ENCODE peak calls at places on chromosomes 2 and 18, in six cellular contexts. D is H1, J is K562, N is NT2/D1, S is HepG2, R is GM12878. Y is an unnamed sample.
A peak's percentile ranks its signal among the peaks of the same experiment; 100 is the strongest.

GRCh38 chr2:173496746-173497145 is 142.1 kb downstream of the CDCA7 start:
- DNase-seq in D (no peak), S (no peak), J (no peak), R (no peak), N (no peak), Y (no peak)

GRCh38 chr2:228999326-228999725 is 271.8 kb downstream of the PID1 start:
- DNase-seq in N (no peak), R (no peak), S (no peak), D (no peak), J (no peak), Y (no peak)

GRCh38 chr2:219434468-219434717 is 250 bp upstream of the SPEG start:
- DNase-seq in J (no peak), S (no peak), R (no peak), N (no peak), D (no peak), Y (no peak)

GRCh38 chr2:158786897-158787296 is 8.2 kb upstream of the DAPL1 start:
- DNase-seq in J (no peak), R (no peak), S (no peak), N (no peak), D (no peak), Y (no peak)

GRCh38 chr18:22683786-22684185 is 249.3 kb upstream of the RBBP8 start:
- DNase-seq in N (no peak), S (no peak), J (no peak), D (no peak), R (no peak), Y (no peak)

GRCh38 chr18:24726727-24727539 is 266.5 kb downstream of the HRH4 start:
- DNase-seq in J (peak; percentile 48), S (peak; percentile 45), R (no peak), N (peak; percentile 65), D (peak; percentile 71), Y (peak; percentile 69)

GRCh38 chr18:51051105-51051712 is 21.2 kb downstream of the SMAD4 start:
- DNase-seq in S (peak; percentile 33), D (no peak), J (peak; percentile 20), R (no peak), N (no peak), Y (peak; percentile 38)

GRCh38 chr18:46156124-46156745 is 52.0 kb downstream of the HAUS1 start:
- DNase-seq in N (no peak), J (no peak), S (no peak), R (no peak), D (no peak), Y (no peak)

GRCh38 chr2:50720695-50721314 is 311.1 kb downstream of the NRXN1 start:
- DNase-seq in R (no peak), N (no peak), J (no peak), S (no peak), D (no peak), Y (no peak)

GRCh38 chr2:96625571-96626552 is 12.2 kb downstream of the KANSL3 start:
- DNase-seq in R (no peak), N (no peak), D (no peak), S (no peak), J (no peak), Y (no peak)

GRCh38 chr2:74708296-74708695 is 54.2 kb downstream of the SEMA4F start:
- DNase-seq in N (no peak), R (no peak), J (no peak), D (no peak), S (no peak), Y (no peak)

GRCh38 chr2:128414946-128415767 is 96.5 kb upstream of the HS6ST1 start:
- DNase-seq in R (no peak), S (no peak), D (peak; percentile 28), N (no peak), J (no peak), Y (no peak)

GRCh38 chr2:21415234-21415633 is 291.5 kb downstream of the TDRD15 start:
- DNase-seq in J (no peak), S (peak; percentile 23), N (no peak), D (no peak), R (no peak), Y (no peak)

GRCh38 chr2:132747046-132747445 is 77.0 kb upstream of the LYPD1 start:
- DNase-seq in N (no peak), D (no peak), J (no peak), S (no peak), R (no peak), Y (no peak)

GRCh38 chr2:63697160-63697559 is 108.4 kb downstream of the MDH1 start:
- DNase-seq in S (no peak), D (no peak), R (no peak), J (no peak), N (no peak), Y (no peak)

GRCh38 chr2:47904903-47905453 is 1.3 kb downstream of the FBXO11 start:
- DNase-seq in D (peak; percentile 59), R (no peak), S (peak; percentile 19), N (no peak), J (peak; percentile 43), Y (no peak)

GRCh38 chr2:143558665-143559064 is 429.4 kb downstream of the ARHGAP15 start:
- DNase-seq in D (no peak), R (no peak), N (no peak), J (no peak), S (no peak), Y (no peak)

GRCh38 chr2:213316001-213316735 is 31.9 kb downstream of the SPAG16 start:
- DNase-seq in J (no peak), D (no peak), R (no peak), N (no peak), S (no peak), Y (peak; percentile 39)

GRCh38 chr2:181456660-181457120 is 496 bp upstream of the ITGA4 start:
- DNase-seq in S (no peak), R (peak; percentile 53), J (no peak), N (peak; percentile 9), D (peak; percentile 59), Y (no peak)

GRCh38 chr2:209840434-209840833 is 68.8 kb downstream of the UNC80 start:
- DNase-seq in J (no peak), R (no peak), N (no peak), D (no peak), S (no peak), Y (no peak)

GRCh38 chr2:179266271-179266670 is 1.6 kb upstream of the SESTD1 start:
- DNase-seq in R (no peak), J (no peak), S (no peak), N (no peak), D (no peak), Y (no peak)

GRCh38 chr2:120253021-120253882 is 600 bp downstream of the RALB start:
- DNase-seq in R (no peak), D (peak; percentile 80), J (peak; percentile 79), S (peak; percentile 72), N (no peak), Y (no peak)

GRCh38 chr2:122451040-122451439 is 695.6 kb downstream of the TSN start:
- DNase-seq in R (no peak), J (peak; percentile 13), N (peak; percentile 20), S (peak; percentile 47), D (no peak), Y (no peak)

GRCh38 chr2:128054104-128054503 is 26.2 kb upstream of the SAP130 start:
- DNase-seq in N (no peak), D (no peak), S (no peak), R (no peak), J (no peak), Y (no peak)

GRCh38 chr2:229713371-229714079 is 830 bp downstream of the DNER start:
- DNase-seq in N (no peak), D (peak; percentile 84), S (no peak), R (no peak), J (no peak), Y (no peak)

GRCh38 chr2:188970201-188970600 is 4.0 kb upstream of the COL3A1 start:
- DNase-seq in D (no peak), N (no peak), R (no peak), J (no peak), S (no peak), Y (no peak)

GRCh38 chr18:36620801-36621200 is 208.0 kb downstream of the TPGS2 start:
- DNase-seq in N (no peak), J (no peak), R (no peak), D (no peak), S (no peak), Y (no peak)

GRCh38 chr2:209323738-209324137 is 100.1 kb upstream of the MAP2 start:
- DNase-seq in N (no peak), S (no peak), J (peak; percentile 5), R (no peak), D (no peak), Y (no peak)

GRCh38 chr2:144382848-144383247 is 137.1 kb downstream of the ZEB2 start:
- DNase-seq in D (no peak), S (no peak), R (peak; percentile 80), J (no peak), N (no peak), Y (no peak)

GRCh38 chr18:3075491-3075890 is 62.5 kb upstream of the LPIN2 start:
- DNase-seq in N (no peak), J (no peak), D (no peak), R (no peak), S (no peak), Y (no peak)

GRCh38 chr2:241068136-241068941 is 33.7 kb downstream of the MTERF4 start:
- DNase-seq in R (no peak), D (no peak), S (no peak), N (no peak), J (no peak), Y (no peak)

DNA sequence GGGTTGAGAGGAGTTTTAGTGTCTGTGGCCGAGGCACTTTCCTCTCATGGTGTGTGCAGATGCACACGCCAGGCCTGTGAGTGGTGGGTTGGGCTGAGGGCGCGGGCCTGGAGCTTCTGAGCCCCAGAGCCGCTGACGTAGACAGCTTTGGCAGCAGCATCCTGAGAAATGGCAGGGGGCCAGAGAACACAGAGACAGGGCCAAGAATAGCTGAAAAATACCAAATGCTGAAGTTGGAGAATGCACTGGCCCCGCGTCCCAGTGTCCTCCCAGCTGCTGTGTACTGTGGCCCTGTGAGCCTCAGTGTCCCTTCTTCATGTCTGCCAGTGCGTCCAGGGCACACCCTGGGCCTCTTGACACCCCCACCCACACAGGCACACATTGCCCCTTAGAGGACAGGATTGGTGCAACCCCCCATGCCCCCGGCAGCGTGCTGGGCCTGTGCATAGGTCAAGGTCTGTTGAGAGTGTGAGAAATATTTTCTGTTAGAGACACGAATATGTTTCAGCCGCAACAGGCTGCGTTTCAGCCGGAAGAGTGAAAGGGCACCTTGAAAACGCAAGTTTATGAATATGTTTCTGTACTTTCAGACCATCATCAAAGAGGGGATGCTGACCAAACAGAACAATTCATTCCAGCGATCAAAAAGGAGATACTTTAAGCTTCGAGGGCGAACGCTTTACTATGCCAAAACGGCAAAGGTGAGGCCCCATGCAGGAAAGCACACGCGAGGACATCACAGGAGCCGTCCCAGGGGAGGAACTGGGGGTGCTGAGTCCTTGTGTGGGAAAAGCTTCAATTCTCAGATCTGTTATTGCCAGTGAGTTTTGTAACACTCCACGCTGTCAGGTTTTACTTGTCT is 33.6 kb downstream of the DGKD start:
- DNase-seq in S (peak; percentile 85), J (no peak), D (peak; percentile 36), N (no peak), R (no peak), Y (no peak)
- TF ChIP-seq ZNF274 in S (no peak), J (no peak), D (no peak), N (no peak), R (no peak), Y (no peak)

GRCh38 chr2:234994340-234995321 is 42.8 kb downstream of the SH3BP4 start:
- DNase-seq in R (no peak), D (no peak), J (no peak), N (no peak), S (peak; percentile 55), Y (no peak)
- TF ChIP-seq ZNF274 in R (no peak), D (no peak), J (no peak), N (no peak), S (peak; percentile 10), Y (no peak)

GRCh38 chr2:239025081-239025801 is 177.4 kb downstream of the TWIST2 start:
- DNase-seq in S (no peak), D (no peak), R (no peak), N (no peak), J (no peak), Y (no peak)
- TF ChIP-seq ZNF274 in S (no peak), D (no peak), R (no peak), N (no peak), J (no peak), Y (no peak)

GRCh38 chr2:46032996-46033395 is 264.2 kb upstream of the EPAS1 start:
- DNase-seq in S (peak; percentile 70), R (no peak), J (no peak), N (no peak), D (no peak), Y (no peak)
- TF ChIP-seq ZNF274 in S (no peak), R (no peak), J (no peak), N (no peak), D (no peak), Y (no peak)

Y was measured in HCT116.